ENCODE peak calls at places on chromosomes 1 and 21, in four cellular contexts. A is iPS DF 6.9, D is left ventricle myocardium inferior, V is heart right ventricle. R is an unnamed sample.
A peak's percentile ranks its signal among the peaks of the same experiment; 100 is the strongest.

GRCh38 chr1:53477626-53478025 is 18.4 kb downstream of the DMRTB1 start:
- DNase-seq in A (no peak), V (no peak), D (no peak), R (no peak)

GRCh38 chr1:219585837-219586465 is 27.0 kb downstream of the ZC3H11B start:
- DNase-seq in V (no peak), A (no peak), D (no peak), R (no peak)

GRCh38 chr1:211133393-211133840 is 531 bp downstream of the KCNH1 start:
- DNase-seq in V (no peak), A (no peak), D (no peak), R (no peak)

GRCh38 chr21:46457801-46458314 is 833 bp upstream of the DIP2A start:
- DNase-seq in D (peak; percentile 41), V (peak; percentile 34), A (no peak), R (no peak)

GRCh38 chr1:212470059-212470458 is 37.3 kb downstream of the NENF start:
- DNase-seq in A (no peak), V (peak; percentile 74), D (peak; percentile 71), R (no peak)

GRCh38 chr1:214229736-214230135 is 51.2 kb upstream of the SMYD2 start:
- DNase-seq in D (no peak), V (no peak), A (no peak), R (no peak)

GRCh38 chr1:46798820-46799219 is at the start of gene CYP4B1:
- DNase-seq in D (peak; percentile 85), V (peak; percentile 46), A (no peak), R (no peak)

GRCh38 chr1:178096421-178096820 is 2.5 kb downstream of the RASAL2 start:
- DNase-seq in A (no peak), D (no peak), V (no peak), R (no peak)

GRCh38 chr1:85330711-85331290 is 54.4 kb upstream of the BCL10 start:
- DNase-seq in A (no peak), V (peak; percentile 82), D (peak; percentile 34), R (peak; percentile 73)

GRCh38 chr1:174839211-174839610 is 160.5 kb upstream of the CACYBP start:
- DNase-seq in V (no peak), D (no peak), A (no peak), R (no peak)

GRCh38 chr1:114081145-114082046 is 72.3 kb downstream of the SYT6 start:
- DNase-seq in V (peak; percentile 11), D (no peak), A (no peak), R (no peak)
- H3K27ac ChIP-seq in V (peak overlapping the region; percentile 52), D (peak overlapping the region; percentile 42), A (no peak overlapping the region), R (no peak overlapping the region)

GRCh38 chr1:40014812-40015594 is 25.5 kb upstream of the CAP1 start:
- DNase-seq in A (no peak), D (no peak), V (no peak), R (no peak)
- H3K27ac ChIP-seq in A (no peak overlapping the region), D (no peak overlapping the region), V (no peak overlapping the region), R (no peak overlapping the region)

GRCh38 chr1:228869312-228869824 is 134.1 kb downstream of the RHOU start:
- DNase-seq in V (no peak), D (no peak), A (no peak), R (no peak)
- H3K27ac ChIP-seq in V (no peak overlapping the region), D (no peak overlapping the region), A (no peak overlapping the region), R (no peak overlapping the region)

DNA sequence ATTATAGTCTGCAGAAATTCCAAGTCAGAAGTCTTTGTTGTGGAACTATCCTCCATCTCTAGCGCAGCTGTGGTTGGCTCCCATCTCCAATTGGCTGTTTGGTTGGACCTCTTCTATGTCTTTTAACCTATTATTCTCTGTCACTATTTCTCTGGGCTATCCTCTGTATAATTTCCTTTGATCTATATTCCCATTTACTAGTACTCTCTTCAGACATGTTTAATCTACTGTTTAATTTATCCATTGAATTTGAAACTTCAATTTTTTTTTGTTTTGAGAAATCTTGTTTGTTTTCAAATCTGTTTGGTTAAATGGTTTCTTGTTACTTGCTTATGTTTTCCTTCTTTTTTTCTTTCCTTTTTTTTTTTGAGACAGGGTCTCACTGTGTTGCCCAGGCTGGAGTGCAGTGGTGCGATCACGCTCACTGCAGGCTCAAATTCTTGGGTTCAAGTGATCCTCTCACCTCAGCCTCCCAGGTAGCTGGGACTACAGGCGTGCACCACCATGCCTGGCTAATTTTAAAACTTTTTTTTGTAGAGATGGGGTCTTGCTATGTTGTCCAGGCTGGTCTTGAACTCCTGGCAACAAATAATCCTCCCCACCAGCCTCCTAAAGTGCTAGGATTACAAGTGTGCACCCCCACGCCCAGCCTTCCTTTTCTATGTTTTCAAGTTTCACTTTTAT is 28.1 kb downstream of the SOAT1 start:
- DNase-seq in V (no peak), D (no peak), A (no peak), R (no peak)
- H3K27ac ChIP-seq in V (no peak overlapping the region), D (no peak overlapping the region), A (no peak overlapping the region), R (no peak overlapping the region)

DNA sequence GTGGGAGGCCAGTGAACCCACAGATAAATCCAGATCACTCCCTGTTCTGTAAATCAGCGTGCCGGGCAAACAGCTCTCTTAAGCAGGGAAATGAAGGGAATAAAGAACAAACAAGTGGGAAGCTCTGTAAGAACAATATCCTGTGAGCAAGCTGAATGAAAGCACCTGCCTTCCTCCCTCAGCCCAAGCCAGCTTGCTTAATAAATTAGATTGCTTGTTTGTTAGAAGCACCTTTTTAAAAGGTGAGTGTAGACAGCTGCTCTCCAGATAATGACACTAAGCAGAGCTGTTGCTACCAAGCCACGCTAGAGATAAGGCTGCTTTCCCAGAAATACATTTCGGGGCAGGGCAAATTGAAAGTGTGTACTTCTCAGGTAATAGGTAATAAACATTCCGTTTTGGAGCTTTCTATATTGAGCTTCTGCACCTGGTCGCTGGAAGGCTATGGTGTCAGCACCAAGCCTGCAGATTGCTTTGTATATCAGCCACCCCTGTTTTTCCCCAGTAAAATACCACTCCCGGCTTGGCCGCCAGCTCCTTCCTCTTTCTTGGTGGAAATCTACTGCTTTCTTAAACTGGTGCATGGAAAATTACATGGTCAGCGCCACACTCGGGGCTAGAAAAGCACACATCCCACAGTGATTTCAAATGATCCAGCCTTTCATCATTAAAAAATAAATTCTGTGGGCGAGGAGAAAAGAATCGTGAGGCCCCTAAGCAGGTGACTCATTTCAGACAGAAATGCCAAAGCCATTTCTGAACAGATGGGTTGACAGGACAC is 151.3 kb downstream of the ETS2 start:
- DNase-seq in D (no peak), V (no peak), A (no peak), R (no peak)
- H3K27ac ChIP-seq in D (peak overlapping the region; percentile 62), V (no peak overlapping the region), A (no peak overlapping the region), R (no peak overlapping the region)

DNA sequence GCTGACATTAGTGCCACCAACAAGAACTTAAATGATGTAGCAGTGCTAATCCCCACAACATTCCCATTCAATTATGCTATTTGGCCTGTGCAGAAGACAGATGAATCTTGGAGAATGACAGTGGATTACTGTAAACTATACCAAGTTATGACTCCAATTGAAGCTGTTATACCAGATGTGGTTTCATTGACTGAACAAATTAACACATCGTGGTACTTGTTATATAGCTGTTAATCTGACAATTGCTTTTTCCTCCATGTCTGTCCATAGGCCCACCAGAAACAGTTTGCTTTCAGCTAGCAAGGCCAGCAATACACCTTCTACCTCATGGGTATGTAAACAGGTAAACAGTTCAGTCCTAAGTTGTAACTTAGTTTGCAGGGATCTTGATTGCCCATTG is 101.1 kb downstream of the S1PR1 start:
- DNase-seq in D (no peak), A (no peak), V (no peak), R (no peak)
- H3K27ac ChIP-seq in D (no peak overlapping the region), A (no peak overlapping the region), V (no peak overlapping the region), R (no peak overlapping the region)

DNA sequence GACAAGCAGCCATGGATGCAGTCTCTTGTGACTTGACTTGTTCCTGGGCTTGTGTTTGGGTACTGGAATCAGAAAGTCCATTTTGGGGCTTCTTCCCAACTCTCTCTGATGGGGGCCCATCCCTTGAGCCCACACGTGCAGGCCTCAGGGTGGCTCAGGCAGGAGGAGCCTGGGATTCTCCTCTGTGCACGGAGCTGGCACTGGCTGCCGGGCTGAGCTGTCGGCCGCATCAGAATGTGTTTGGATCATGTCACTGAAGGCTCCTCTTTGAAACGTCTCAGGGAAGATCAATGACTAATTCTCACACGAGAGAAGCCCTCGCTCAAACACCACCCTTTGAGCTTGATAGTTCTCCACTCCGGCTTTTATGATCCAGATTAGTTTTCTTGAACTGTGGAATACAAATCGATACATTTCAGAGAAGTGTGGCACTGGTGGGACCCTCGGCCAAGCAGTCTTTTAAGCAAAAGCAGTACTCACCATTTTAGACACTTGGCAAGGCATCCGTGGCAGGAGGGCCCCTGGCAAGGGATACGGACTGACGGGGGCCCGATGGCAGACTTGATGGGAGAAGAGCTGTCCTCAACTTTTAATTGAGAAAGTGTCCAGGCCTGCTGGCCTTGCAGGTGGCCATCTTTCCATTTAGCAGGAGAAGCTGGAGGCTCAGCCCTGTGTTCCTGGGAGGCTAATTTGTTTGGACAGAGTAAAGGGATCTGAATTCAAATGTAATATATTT is 220.7 kb upstream of the C1orf174 start:
- DNase-seq in D (no peak), V (no peak), A (no peak), R (no peak)
- H3K27ac ChIP-seq in D (no peak overlapping the region), V (no peak overlapping the region), A (no peak overlapping the region), R (no peak overlapping the region)